ENCODE peak calls at places on chromosomes 2 and 18, in four cellular contexts. One of them, this sample, is unnamed.

GRCh38 chr2:19228720-19229119 is 129.7 kb downstream of the OSR1 start:
- DNase-seq in upper lobe of right lung: no peak
- DNase-seq in left ventricle myocardium inferior: no peak
- DNase-seq in pancreas: no peak
- DNase-seq in this sample: no peak

GRCh38 chr18:57927511-57927910 is 116.5 kb upstream of the NEDD4L start:
- DNase-seq in left ventricle myocardium inferior: no peak
- DNase-seq in upper lobe of right lung: no peak
- DNase-seq in pancreas: no peak
- DNase-seq in this sample: no peak

GRCh38 chr2:63057249-63058148 is 6.9 kb downstream of the OTX1 start:
- DNase-seq in upper lobe of right lung: no peak
- DNase-seq in left ventricle myocardium inferior: no peak
- DNase-seq in pancreas: no peak
- DNase-seq in this sample: no peak

GRCh38 chr2:159880729-159881128 is 82.7 kb upstream of the CD302 start:
- DNase-seq in pancreas: no peak
- DNase-seq in left ventricle myocardium inferior: no peak
- DNase-seq in upper lobe of right lung: no peak
- DNase-seq in this sample: no peak

GRCh38 chr18:45777393-45777792 is 48.1 kb upstream of the SIGLEC15 start:
- DNase-seq in left ventricle myocardium inferior: no peak
- DNase-seq in upper lobe of right lung: no peak
- DNase-seq in pancreas: no peak
- DNase-seq in this sample: no peak

GRCh38 chr18:47397671-47398319 is 146.3 kb upstream of the SKOR2 start:
- DNase-seq in upper lobe of right lung: no peak
- DNase-seq in left ventricle myocardium inferior: no peak
- DNase-seq in pancreas: no peak
- DNase-seq in this sample: no peak

GRCh38 chr2:113173563-113174368 is at the start of gene PSD4:
- DNase-seq in left ventricle myocardium inferior: peak
- DNase-seq in upper lobe of right lung: peak
- DNase-seq in pancreas: no peak
- DNase-seq in this sample: peak

GRCh38 chr18:9536354-9537152 is 61.2 kb downstream of the RALBP1 start:
- DNase-seq in upper lobe of right lung: no peak
- DNase-seq in pancreas: no peak
- DNase-seq in left ventricle myocardium inferior: no peak
- DNase-seq in this sample: no peak

GRCh38 chr2:109208071-109208950 is 79.3 kb downstream of the SH3RF3 start:
- DNase-seq in left ventricle myocardium inferior: no peak
- DNase-seq in pancreas: no peak
- DNase-seq in upper lobe of right lung: no peak
- DNase-seq in this sample: no peak

GRCh38 chr2:164495491-164496223 is 125.6 kb downstream of the GRB14 start:
- DNase-seq in pancreas: no peak
- DNase-seq in upper lobe of right lung: no peak
- DNase-seq in left ventricle myocardium inferior: no peak
- DNase-seq in this sample: no peak

DNA sequence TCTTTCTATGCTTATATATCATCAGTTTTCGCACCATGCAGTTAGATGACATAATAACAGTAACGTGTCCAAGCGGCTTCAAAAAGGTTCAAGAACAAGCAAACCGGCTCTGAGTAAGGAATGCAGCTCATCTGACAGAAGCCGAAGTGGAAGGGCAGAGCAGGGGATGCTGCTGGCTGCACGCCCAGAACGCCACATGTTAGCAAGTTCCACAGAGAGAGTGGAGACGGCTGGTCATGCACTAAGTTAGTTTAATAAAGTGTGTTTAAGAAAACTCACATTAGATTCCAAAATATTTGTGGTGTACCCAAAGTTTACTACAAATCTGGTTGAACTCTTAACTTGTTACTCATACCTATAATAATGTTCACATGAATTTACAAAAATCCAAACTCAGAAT is 170.1 kb downstream of the DNAH7 start:
- DNase-seq in pancreas: peak
- DNase-seq in left ventricle myocardium inferior: peak
- DNase-seq in upper lobe of right lung: peak
- DNase-seq in this sample: peak
- H3K4me3 ChIP-seq in pancreas: no peak
- H3K4me3 ChIP-seq in left ventricle myocardium inferior: no peak
- H3K4me3 ChIP-seq in upper lobe of right lung: no peak
- H3K4me3 ChIP-seq in this sample: no peak

DNA sequence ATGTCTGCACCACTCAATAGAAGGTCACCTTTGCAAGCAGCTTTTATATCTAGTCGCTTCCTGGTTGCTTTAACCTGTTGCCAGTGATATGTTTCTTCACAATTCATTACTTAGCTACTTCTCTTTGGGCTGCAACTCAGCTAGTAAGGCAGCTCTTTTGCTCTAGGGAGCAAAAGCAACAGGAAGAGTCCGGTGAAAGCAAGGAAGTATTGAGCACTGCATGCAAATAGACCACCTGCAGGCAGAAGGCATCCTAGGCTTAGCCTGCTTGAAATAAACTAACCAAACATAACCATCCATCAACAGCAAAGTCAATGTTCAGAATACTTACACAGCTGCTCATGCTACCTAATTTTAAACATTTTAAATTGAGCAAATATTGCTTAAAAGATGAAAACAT is 529.2 kb upstream of the LINC00305 start:
- DNase-seq in upper lobe of right lung: no peak
- DNase-seq in pancreas: no peak
- DNase-seq in left ventricle myocardium inferior: no peak
- DNase-seq in this sample: no peak
- H3K4me3 ChIP-seq in upper lobe of right lung: no peak
- H3K4me3 ChIP-seq in pancreas: no peak
- H3K4me3 ChIP-seq in left ventricle myocardium inferior: no peak
- H3K4me3 ChIP-seq in this sample: no peak

GRCh38 chr2:5698171-5698570 is 6.0 kb downstream of the SOX11 start:
- DNase-seq in upper lobe of right lung: no peak
- DNase-seq in pancreas: no peak
- DNase-seq in left ventricle myocardium inferior: no peak
- DNase-seq in this sample: no peak

GRCh38 chr2:5696351-5696740 is 4.2 kb downstream of the SOX11 start:
- DNase-seq in pancreas: no peak
- DNase-seq in upper lobe of right lung: no peak
- DNase-seq in left ventricle myocardium inferior: no peak
- DNase-seq in this sample: peak

GRCh38 chr2:5695641-5696350 is 3.6 kb downstream of the SOX11 start:
- DNase-seq in upper lobe of right lung: no peak
- DNase-seq in left ventricle myocardium inferior: no peak
- DNase-seq in pancreas: peak
- DNase-seq in this sample: no peak

GRCh38 chr2:5696741-5697521 is 4.7 kb downstream of the SOX11 start:
- DNase-seq in upper lobe of right lung: no peak
- DNase-seq in left ventricle myocardium inferior: no peak
- DNase-seq in pancreas: no peak
- DNase-seq in this sample: no peak

DNA sequence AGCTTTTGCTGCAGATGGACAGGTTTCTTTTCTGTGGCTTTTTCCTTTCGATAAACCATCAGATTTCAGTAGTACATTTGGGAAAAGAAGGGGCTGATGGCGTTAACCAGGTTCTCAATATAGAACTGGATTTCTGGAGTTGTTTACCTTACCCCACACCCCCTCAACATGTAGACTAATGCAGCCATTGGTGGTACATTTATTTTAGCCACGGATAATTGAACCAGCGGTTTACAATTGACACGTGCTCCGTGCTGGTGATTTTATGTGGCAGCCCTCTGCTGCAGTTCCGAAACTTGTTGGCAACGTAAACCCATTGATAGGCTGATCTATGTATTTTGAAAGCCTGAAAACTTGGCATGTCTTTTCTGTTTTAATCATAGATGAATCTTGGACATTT is 5.4 kb downstream of the SOX11 start:
- DNase-seq in left ventricle myocardium inferior: no peak
- DNase-seq in upper lobe of right lung: no peak
- DNase-seq in pancreas: no peak
- DNase-seq in this sample: no peak
- H3K4me3 ChIP-seq in left ventricle myocardium inferior: peak
- H3K4me3 ChIP-seq in upper lobe of right lung: no peak
- H3K4me3 ChIP-seq in pancreas: no peak
- H3K4me3 ChIP-seq in this sample: no peak

GRCh38 chr2:215811409-215812355 is 201.7 kb downstream of the MREG start:
- DNase-seq in pancreas: no peak
- DNase-seq in left ventricle myocardium inferior: no peak
- DNase-seq in upper lobe of right lung: no peak
- DNase-seq in this sample: no peak
- H3K4me3 ChIP-seq in pancreas: no peak
- H3K4me3 ChIP-seq in left ventricle myocardium inferior: no peak
- H3K4me3 ChIP-seq in upper lobe of right lung: no peak
- H3K4me3 ChIP-seq in this sample: no peak

DNA sequence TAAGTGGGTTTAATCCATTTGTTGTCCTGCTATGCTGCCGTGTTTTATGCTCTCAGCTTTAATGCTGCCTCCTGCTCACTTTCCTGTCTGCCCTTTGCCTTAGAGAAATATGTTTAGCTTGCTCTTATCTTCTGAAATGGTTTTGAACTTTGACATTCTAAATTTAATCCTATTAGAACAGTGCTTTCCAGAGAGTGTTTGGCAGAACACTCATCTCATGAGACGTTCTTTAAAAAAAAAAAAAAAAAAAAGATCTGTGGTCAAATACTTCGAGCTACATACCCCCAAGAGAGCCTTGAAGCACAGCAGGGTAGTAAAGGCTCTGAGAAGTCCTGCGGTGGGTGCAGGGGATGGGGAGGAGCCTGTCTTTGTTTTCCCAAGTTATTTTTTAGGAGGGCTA is 161.3 kb downstream of the SPP2 start:
- DNase-seq in upper lobe of right lung: no peak
- DNase-seq in left ventricle myocardium inferior: no peak
- DNase-seq in pancreas: no peak
- DNase-seq in this sample: no peak
- H3K4me3 ChIP-seq in upper lobe of right lung: no peak
- H3K4me3 ChIP-seq in left ventricle myocardium inferior: no peak
- H3K4me3 ChIP-seq in pancreas: no peak
- H3K4me3 ChIP-seq in this sample: no peak

DNA sequence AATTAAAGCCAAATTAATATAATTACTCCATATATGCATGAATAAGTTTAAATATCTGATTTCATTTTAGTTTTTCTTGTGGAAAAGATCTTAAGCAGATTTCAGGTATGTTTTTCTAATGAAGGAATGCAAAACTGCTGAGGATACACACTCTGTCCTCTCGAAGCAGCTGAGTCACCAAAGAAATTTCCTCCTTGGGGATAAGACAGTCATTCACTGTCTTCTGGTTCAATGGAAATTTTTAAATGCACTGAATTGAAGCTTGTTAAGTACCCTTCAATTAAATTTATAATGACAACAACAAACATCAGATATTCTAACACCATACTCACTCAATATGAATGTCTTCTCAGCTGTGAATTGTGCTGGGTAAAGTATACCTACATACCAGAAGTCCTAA is 101.5 kb upstream of the DNER start:
- DNase-seq in left ventricle myocardium inferior: no peak
- DNase-seq in upper lobe of right lung: no peak
- DNase-seq in pancreas: no peak
- DNase-seq in this sample: no peak
- H3K4me3 ChIP-seq in left ventricle myocardium inferior: no peak
- H3K4me3 ChIP-seq in upper lobe of right lung: no peak
- H3K4me3 ChIP-seq in pancreas: no peak
- H3K4me3 ChIP-seq in this sample: no peak